ENCODE peak calls at places on chromosomes 12 and 14, in eight cellular contexts. P is NT2/D1, D is hippocampal formation, H is RKO, E is T-helper 2 cell, I is AG04450, N is iris pigment epithelial cell, Y is BE2C. R is an unnamed sample.
A peak's percentile ranks its signal among the peaks of the same experiment; 100 is the strongest.

GRCh38 chr12:54025507-54026393 is 2.5 kb upstream of the HOXC6 start:
- DNase-seq in P (no peak), D (no peak), H (no peak), E (no peak), I (no peak), N (no peak), Y (no peak), R (no peak)

GRCh38 chr12:22034709-22035506 is 11.1 kb upstream of the CMAS start:
- DNase-seq in P (no peak), D (no peak), H (no peak), E (no peak), I (no peak), N (peak; percentile 72), Y (no peak), R (no peak)

GRCh38 chr12:12792421-12792820 is 7.0 kb downstream of the APOLD1 start:
- DNase-seq in P (no peak), D (no peak), H (no peak), E (no peak), I (no peak), N (no peak), Y (peak; percentile 44), R (no peak)

GRCh38 chr12:126847005-126847629 is 1419.9 kb upstream of the TMEM132C start:
- DNase-seq in P (no peak), D (no peak), H (no peak), E (no peak), I (no peak), N (no peak), Y (no peak), R (no peak)

GRCh38 chr14:32435411-32435810 is 106.3 kb downstream of the AKAP6 start:
- DNase-seq in P (no peak), D (no peak), H (no peak), E (no peak), I (no peak), N (no peak), Y (no peak), R (no peak)

GRCh38 chr12:75814856-75815754 is 216.5 kb downstream of the PHLDA1 start:
- DNase-seq in P (no peak), D (no peak), H (peak; percentile 75), E (no peak), I (peak; percentile 94), N (peak; percentile 97), Y (peak; percentile 75), R (peak; percentile 82)

GRCh38 chr14:93009471-93010117 is 86.6 kb downstream of the CHGA start:
- DNase-seq in P (no peak), D (peak; percentile 88), H (no peak), E (no peak), I (no peak), N (no peak), Y (peak; percentile 82), R (peak; percentile 34)

GRCh38 chr12:14995583-14996425 is 23.0 kb downstream of the PDE6H start:
- DNase-seq in P (peak; percentile 70), D (no peak), H (peak; percentile 70), E (no peak), I (peak; percentile 55), N (peak; percentile 77), Y (no peak), R (no peak)

GRCh38 chr14:52015411-52016030 is 26.2 kb downstream of the RTRAF start:
- DNase-seq in P (no peak), D (peak; percentile 50), H (peak; percentile 41), E (no peak), I (no peak), N (peak; percentile 45), Y (peak; percentile 52), R (no peak)

GRCh38 chr14:104965561-104966231 is 12.5 kb downstream of the AHNAK2 start:
- DNase-seq in P (no peak), D (no peak), H (no peak), E (no peak), I (no peak), N (no peak), Y (peak; percentile 7), R (no peak)

GRCh38 chr12:98895086-98895651 is 250.1 kb downstream of the APAF1 start:
- DNase-seq in P (no peak), D (peak; percentile 62), H (no peak), E (no peak), I (no peak), N (no peak), Y (peak; percentile 6), R (no peak)

GRCh38 chr14:51368721-51369163 is 128.7 kb downstream of the TMX1 start:
- DNase-seq in P (no peak), D (no peak), H (no peak), E (no peak), I (peak; percentile 46), N (peak; percentile 96), Y (no peak), R (peak; percentile 90)

GRCh38 chr12:11666651-11667050 is 17.2 kb downstream of the ETV6 start:
- DNase-seq in P (no peak), D (no peak), H (no peak), E (no peak), I (no peak), N (no peak), Y (no peak), R (no peak)

GRCh38 chr14:104757238-104757585 is 4.3 kb downstream of the SIVA1 start:
- DNase-seq in P (no peak), D (no peak), H (no peak), E (no peak), I (no peak), N (no peak), Y (no peak), R (no peak)

GRCh38 chr14:104735830-104736642 is 12.0 kb downstream of the ADSS1 start:
- DNase-seq in P (no peak), D (peak; percentile 57), H (no peak), E (no peak), I (no peak), N (peak; percentile 79), Y (no peak), R (peak; percentile 67)

GRCh38 chr12:2306012-2306411 is 253.2 kb downstream of the CACNA1C start:
- DNase-seq in P (peak; percentile 94), D (no peak), H (no peak), E (no peak), I (no peak), N (peak; percentile 24), Y (no peak), R (no peak)

GRCh38 chr12:42922512-42922865 is 332.9 kb upstream of the PRICKLE1 start:
- DNase-seq in P (no peak), D (no peak), H (no peak), E (no peak), I (no peak), N (no peak), Y (no peak), R (no peak)

GRCh38 chr12:52411806-52412205 is 5.7 kb upstream of the KRT82 start:
- DNase-seq in P (no peak), D (no peak), H (no peak), E (no peak), I (no peak), N (no peak), Y (no peak), R (no peak)

GRCh38 chr12:12167847-12168246 is 97.1 kb downstream of the BCL2L14 start:
- DNase-seq in P (no peak), D (no peak), H (no peak), E (no peak), I (no peak), N (no peak), Y (no peak), R (no peak)

GRCh38 chr12:240566-240965 is 22.1 kb downstream of the SLC6A13 start:
- DNase-seq in P (no peak), D (no peak), H (no peak), E (no peak), I (no peak), N (no peak), Y (no peak), R (no peak)

GRCh38 chr12:110782068-110782467 is 39.4 kb upstream of the PPP1CC start:
- DNase-seq in P (no peak), D (no peak), H (no peak), E (no peak), I (no peak), N (no peak), Y (no peak), R (no peak)

GRCh38 chr12:117105902-117106301 is 6.7 kb upstream of the TESC start:
- DNase-seq in P (no peak), D (no peak), H (no peak), E (no peak), I (no peak), N (no peak), Y (no peak), R (no peak)

GRCh38 chr12:15899282-15899870 is 11.8 kb upstream of the DERA start:
- DNase-seq in P (no peak), D (no peak), H (peak; percentile 66), E (no peak), I (no peak), N (no peak), Y (no peak), R (no peak)

GRCh38 chr14:55117816-55118441 is 11.1 kb upstream of the LGALS3 start:
- DNase-seq in P (no peak), D (no peak), H (no peak), E (no peak), I (no peak), N (peak; percentile 19), Y (no peak), R (no peak)

GRCh38 chr12:124579921-124580517 is 12.6 kb upstream of the NCOR2 start:
- DNase-seq in P (no peak), D (no peak), H (no peak), E (no peak), I (no peak), N (no peak), Y (no peak), R (no peak)

GRCh38 chr12:41051909-41052308 is 136.2 kb upstream of the PDZRN4 start:
- DNase-seq in P (no peak), D (no peak), H (no peak), E (no peak), I (no peak), N (no peak), Y (no peak), R (no peak)

GRCh38 chr12:67651380-67651695 is 2.8 kb downstream of the DYRK2 start:
- DNase-seq in P (no peak), D (peak; percentile 7), H (peak; percentile 66), E (no peak), I (no peak), N (peak; percentile 39), Y (no peak), R (no peak)

GRCh38 chr12:26678697-26679660 is 154.0 kb downstream of the ITPR2 start:
- DNase-seq in P (peak; percentile 85), D (no peak), H (no peak), E (no peak), I (no peak), N (peak; percentile 20), Y (no peak), R (no peak)

GRCh38 chr12:102876883-102877282 is 40.2 kb downstream of the PAH start:
- DNase-seq in P (no peak), D (no peak), H (no peak), E (no peak), I (no peak), N (no peak), Y (no peak), R (no peak)

R was measured in GM04503.